ENCODE peak calls at places on chromosome 12, in ten cellular contexts. Z, C, K, V, W, D, G, N, X and E are unnamed samples.

GRCh38 chr12:121773011-121773777 is 20.3 kb downstream of the RHOF start:
- DNase-seq in Z (no peak), C (peak; percentile 46), K (peak; percentile 87), V (peak; percentile 85), W (peak; percentile 83), D (peak; percentile 81), G (peak; percentile 64), N (no peak), X (peak; percentile 72), E (peak; percentile 34)

GRCh38 chr12:108646597-108647190 is 13.0 kb upstream of the SELPLG start:
- DNase-seq in Z (no peak), C (no peak), K (no peak), V (no peak), W (no peak), D (no peak), G (no peak), N (no peak), X (peak; percentile 47), E (no peak)

GRCh38 chr12:100927825-100928224 is 133.2 kb downstream of the ANO4 start:
- DNase-seq in Z (no peak), C (peak; percentile 66), K (no peak), V (no peak), W (peak; percentile 79), D (no peak), G (no peak), N (no peak), X (peak; percentile 91), E (no peak)

GRCh38 chr12:106429043-106429552 is 71.5 kb downstream of the POLR3B start:
- DNase-seq in Z (no peak), C (no peak), K (no peak), V (no peak), W (no peak), D (no peak), G (no peak), N (no peak), X (no peak), E (no peak)

GRCh38 chr12:30546121-30546520 is 149.5 kb downstream of the IPO8 start:
- DNase-seq in Z (no peak), C (no peak), K (no peak), V (no peak), W (no peak), D (peak; percentile 19), G (no peak), N (no peak), X (no peak), E (no peak)

GRCh38 chr12:31959701-31960391 is 631 bp downstream of the RESF1 start:
- DNase-seq in Z (no peak), C (peak; percentile 60), K (peak; percentile 67), V (peak; percentile 76), W (peak; percentile 66), D (peak; percentile 78), G (peak; percentile 51), N (peak; percentile 3), X (peak; percentile 82), E (peak; percentile 34)

GRCh38 chr12:3168223-3168770 is 91.1 kb downstream of the TSPAN9 start:
- DNase-seq in Z (no peak), C (no peak), K (no peak), V (no peak), W (no peak), D (no peak), G (no peak), N (no peak), X (no peak), E (no peak)

GRCh38 chr12:1003600-1004271 is 12.7 kb downstream of the ERC1 start:
- DNase-seq in Z (no peak), C (no peak), K (no peak), V (no peak), W (no peak), D (no peak), G (no peak), N (no peak), X (no peak), E (no peak)

GRCh38 chr12:107092669-107093546 is 441 bp downstream of the CRY1 start:
- DNase-seq in Z (no peak), C (peak; percentile 61), K (peak; percentile 62), V (peak; percentile 69), W (peak; percentile 81), D (peak; percentile 63), G (no peak), N (no peak), X (peak; percentile 80), E (peak; percentile 36)

GRCh38 chr12:39780527-39781446 is 161.2 kb upstream of the ABCD2 start:
- DNase-seq in Z (no peak), C (no peak), K (no peak), V (no peak), W (no peak), D (peak; percentile 8), G (no peak), N (no peak), X (peak; percentile 1), E (peak; percentile 58)

GRCh38 chr12:98274430-98275130 is 240.8 kb upstream of the TMPO start:
- DNase-seq in Z (no peak), C (no peak), K (no peak), V (no peak), W (peak; percentile 49), D (no peak), G (no peak), N (no peak), X (no peak), E (no peak)

GRCh38 chr12:178715-179109 is 35.2 kb downstream of the SLC6A12 start:
- DNase-seq in Z (no peak), C (no peak), K (no peak), V (no peak), W (no peak), D (no peak), G (no peak), N (no peak), X (no peak), E (no peak)

GRCh38 chr12:98572010-98572409 is 21.5 kb upstream of the SLC25A3 start:
- DNase-seq in Z (no peak), C (no peak), K (no peak), V (peak; percentile 45), W (no peak), D (no peak), G (no peak), N (no peak), X (no peak), E (no peak)

GRCh38 chr12:124523071-124523470 is 44.3 kb downstream of the NCOR2 start:
- DNase-seq in Z (no peak), C (peak; percentile 98), K (no peak), V (no peak), W (peak; percentile 51), D (no peak), G (peak; percentile 49), N (peak; percentile 70), X (peak; percentile 85), E (peak; percentile 40)

GRCh38 chr12:58504539-58504938 is 415.8 kb downstream of the LRIG3 start:
- DNase-seq in Z (no peak), C (peak; percentile 73), K (no peak), V (no peak), W (peak; percentile 46), D (no peak), G (no peak), N (peak; percentile 13), X (peak; percentile 66), E (peak; percentile 96)

GRCh38 chr12:106025129-106025528 is 113.6 kb downstream of the NUAK1 start:
- DNase-seq in Z (no peak), C (no peak), K (no peak), V (no peak), W (no peak), D (no peak), G (no peak), N (no peak), X (no peak), E (no peak)

GRCh38 chr12:52708010-52708409 is 4.7 kb upstream of the KRT77 start:
- DNase-seq in Z (no peak), C (no peak), K (no peak), V (no peak), W (no peak), D (no peak), G (no peak), N (no peak), X (no peak), E (no peak)

GRCh38 chr12:18222699-18223098 is 38.6 kb upstream of the PIK3C2G start:
- DNase-seq in Z (no peak), C (no peak), K (no peak), V (no peak), W (no peak), D (no peak), G (no peak), N (no peak), X (no peak), E (no peak)

GRCh38 chr12:93050026-93050747 is 121.1 kb upstream of the EEA1 start:
- DNase-seq in Z (no peak), C (peak; percentile 93), K (no peak), V (peak; percentile 53), W (peak; percentile 11), D (no peak), G (no peak), N (no peak), X (peak; percentile 43), E (no peak)

GRCh38 chr12:11920231-11920630 is 150.5 kb upstream of the BCL2L14 start:
- DNase-seq in Z (no peak), C (no peak), K (no peak), V (no peak), W (no peak), D (no peak), G (no peak), N (no peak), X (no peak), E (no peak)

GRCh38 chr12:123532808-123533649 is 490 bp downstream of the RILPL1 start:
- DNase-seq in Z (peak; percentile 71), C (peak; percentile 48), K (peak; percentile 49), V (peak; percentile 53), W (peak; percentile 51), D (peak; percentile 38), G (no peak), N (no peak), X (peak; percentile 74), E (peak; percentile 26)

GRCh38 chr12:110251381-110251780 is 29.7 kb upstream of the ATP2A2 start:
- DNase-seq in Z (no peak), C (no peak), K (no peak), V (no peak), W (no peak), D (no peak), G (no peak), N (no peak), X (no peak), E (no peak)

GRCh38 chr12:5432011-5432400 is at the start of gene NTF3:
- DNase-seq in Z (no peak), C (peak; percentile 37), K (no peak), V (peak; percentile 84), W (peak; percentile 78), D (no peak), G (no peak), N (no peak), X (peak; percentile 72), E (no peak)

GRCh38 chr12:116520801-116521471 is 38.2 kb upstream of the MAP1LC3B2 start:
- DNase-seq in Z (no peak), C (peak; percentile 56), K (no peak), V (peak; percentile 18), W (peak; percentile 73), D (no peak), G (no peak), N (no peak), X (peak; percentile 89), E (no peak)

GRCh38 chr12:41274643-41275042 is 86.5 kb downstream of the PDZRN4 start:
- DNase-seq in Z (no peak), C (no peak), K (no peak), V (no peak), W (no peak), D (no peak), G (no peak), N (no peak), X (no peak), E (no peak)

GRCh38 chr12:96811083-96811482 is 96.0 kb upstream of the NEDD1 start:
- DNase-seq in Z (no peak), C (peak; percentile 84), K (no peak), V (peak; percentile 17), W (peak; percentile 76), D (no peak), G (no peak), N (no peak), X (peak; percentile 84), E (no peak)

GRCh38 chr12:66916189-66916588 is 237.3 kb upstream of the GRIP1 start:
- DNase-seq in Z (no peak), C (no peak), K (no peak), V (no peak), W (no peak), D (no peak), G (no peak), N (no peak), X (no peak), E (no peak)

GRCh38 chr12:85007836-85008235 is 28.2 kb downstream of the TSPAN19 start:
- DNase-seq in Z (no peak), C (peak; percentile 69), K (no peak), V (no peak), W (peak; percentile 10), D (no peak), G (no peak), N (no peak), X (peak; percentile 61), E (no peak)